ENCODE peak calls at places on chromosome 12, in four cellular contexts. W is mesendoderm, I is fibroblast of mammary gland, P is bronchial epithelial cell. R is an unnamed sample.

GRCh38 chr12:101552277-101552676 is 42.5 kb upstream of the MYBPC1 start:
- DNase-seq in W (peak), I (peak), P (peak), R (peak)

GRCh38 chr12:93502802-93503623 is 35.7 kb downstream of the MRPL42 start:
- DNase-seq in P (peak), W (peak), I (peak), R (peak)

GRCh38 chr12:16467304-16467703 is 119.9 kb downstream of the MGST1 start:
- DNase-seq in I (no peak), W (no peak), P (no peak), R (no peak)

GRCh38 chr12:47141459-47141858 is 61.7 kb upstream of the AMIGO2 start:
- DNase-seq in I (no peak), P (peak), W (peak), R (no peak)

GRCh38 chr12:2673966-2674810 is 120.6 kb upstream of the FKBP4 start:
- DNase-seq in I (no peak), W (peak), P (no peak), R (no peak)

GRCh38 chr12:40351976-40352375 is 127.2 kb downstream of the LRRK2 start:
- DNase-seq in P (peak), I (no peak), W (no peak), R (no peak)

GRCh38 chr12:131950182-131950913 is 606 bp downstream of the EP400 start:
- DNase-seq in P (no peak), I (no peak), W (peak), R (no peak)

GRCh38 chr12:121794532-121795028 is 1.1 kb upstream of the RHOF start:
- DNase-seq in W (no peak), I (no peak), P (no peak), R (no peak)

GRCh38 chr12:65622056-65622455 is 202.2 kb upstream of the HMGA2 start:
- DNase-seq in W (no peak), I (no peak), P (no peak), R (no peak)

GRCh38 chr12:128914908-128915563 is 61.8 kb downstream of the GLT1D1 start:
- DNase-seq in P (no peak), W (no peak), I (no peak), R (no peak)

GRCh38 chr12:45329238-45329637 is 113.3 kb downstream of the ANO6 start:
- DNase-seq in W (no peak), I (peak), P (no peak), R (peak)

GRCh38 chr12:71947645-71948105 is 9.0 kb downstream of the TPH2 start:
- DNase-seq in P (peak), I (peak), W (peak), R (peak)

GRCh38 chr12:104478396-104479140 is 21.8 kb downstream of the CHST11 start:
- DNase-seq in P (no peak), I (no peak), W (no peak), R (peak)

GRCh38 chr12:29519585-29520182 is 22.2 kb upstream of the OVCH1 start:
- DNase-seq in W (peak), P (peak), I (peak), R (peak)

GRCh38 chr12:18747960-18748359 is 10.0 kb downstream of the CAPZA3 start:
- DNase-seq in W (peak), P (peak), I (peak), R (peak)

GRCh38 chr12:48349471-48349870 is 1.2 kb downstream of the ZNF641 start:
- DNase-seq in P (no peak), I (peak), W (no peak), R (peak)

GRCh38 chr12:105444050-105444808 is 113.7 kb downstream of the C12orf75 start:
- DNase-seq in P (peak), I (no peak), W (no peak), R (peak)

GRCh38 chr12:32139064-32139421 is 32.4 kb downstream of the BICD1 start:
- DNase-seq in I (peak), P (no peak), W (peak), R (peak)

GRCh38 chr12:105523164-105524057 is 192.9 kb downstream of the C12orf75 start:
- DNase-seq in W (no peak), I (peak), P (peak), R (peak)

GRCh38 chr12:47778842-47779241 is 5.8 kb downstream of the SLC48A1 start:
- DNase-seq in I (no peak), P (no peak), W (no peak), R (no peak)

GRCh38 chr12:102964872-102965271 is 7.4 kb downstream of the ASCL1 start:
- DNase-seq in P (no peak), I (no peak), W (peak), R (no peak)

GRCh38 chr12:5206401-5207175 is 162.9 kb downstream of the KCNA5 start:
- DNase-seq in W (no peak), P (no peak), I (no peak), R (no peak)

GRCh38 chr12:42588981-42589464 is 523 bp downstream of the PRICKLE1 start:
- DNase-seq in W (peak), I (no peak), P (no peak), R (peak)

GRCh38 chr12:83823386-83824045 is 1089.1 kb downstream of the SLC6A15 start:
- DNase-seq in I (peak), P (peak), W (peak), R (peak)

GRCh38 chr12:53788892-53789291 is 37.1 kb upstream of the CISTR start:
- DNase-seq in P (no peak), W (no peak), I (no peak), R (no peak)

GRCh38 chr12:46455648-46456352 is 83.2 kb upstream of the SLC38A2 start:
- DNase-seq in P (peak), W (no peak), I (no peak), R (no peak)

GRCh38 chr12:72271741-72272661 is at the start of gene TRHDE:
- DNase-seq in P (no peak), W (peak), I (peak), R (peak)

GRCh38 chr12:24902521-24903304 is 46.2 kb downstream of the BCAT1 start:
- DNase-seq in I (peak), P (no peak), W (peak), R (peak)

GRCh38 chr12:70418101-70418500 is 52.0 kb downstream of the KCNMB4 start:
- DNase-seq in W (peak), P (no peak), I (peak), R (no peak)

GRCh38 chr12:865614-866013 is 83.9 kb downstream of the RAD52 start:
- DNase-seq in P (no peak), I (no peak), W (no peak), R (no peak)

DNA sequence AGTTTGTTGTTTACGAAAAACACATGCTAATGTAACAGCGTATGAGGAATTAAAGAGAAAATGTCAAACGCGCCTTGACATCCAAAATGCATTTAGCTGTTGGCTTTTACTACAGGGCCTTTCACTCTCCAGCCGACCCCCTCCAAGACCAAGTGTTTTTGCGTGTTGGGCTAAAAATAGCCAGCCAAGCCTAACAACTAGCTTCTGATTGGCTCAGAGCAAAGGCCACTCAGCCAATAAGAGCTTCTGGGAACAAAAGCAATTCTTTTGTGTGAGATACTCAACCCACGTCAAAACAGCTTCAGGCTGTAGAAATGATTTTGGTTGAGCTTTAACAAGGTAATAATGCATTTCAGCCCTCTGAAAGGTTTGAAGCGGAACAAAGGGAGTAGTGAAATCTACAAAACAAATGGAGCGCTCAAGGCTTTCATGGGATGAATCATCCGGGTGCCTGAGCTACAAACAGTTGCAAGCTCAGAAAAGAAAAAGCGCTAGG is 198.7 kb upstream of the DCN start:
- DNase-seq in W (peak), P (peak), I (peak), R (peak)
- H3K4me3 ChIP-seq in W (peak), P (peak), I (peak), R (peak)

GRCh38 chr12:56571131-56571530 is 49.5 kb downstream of the RBMS2 start:
- DNase-seq in W (peak), I (no peak), P (no peak), R (no peak)

DNA sequence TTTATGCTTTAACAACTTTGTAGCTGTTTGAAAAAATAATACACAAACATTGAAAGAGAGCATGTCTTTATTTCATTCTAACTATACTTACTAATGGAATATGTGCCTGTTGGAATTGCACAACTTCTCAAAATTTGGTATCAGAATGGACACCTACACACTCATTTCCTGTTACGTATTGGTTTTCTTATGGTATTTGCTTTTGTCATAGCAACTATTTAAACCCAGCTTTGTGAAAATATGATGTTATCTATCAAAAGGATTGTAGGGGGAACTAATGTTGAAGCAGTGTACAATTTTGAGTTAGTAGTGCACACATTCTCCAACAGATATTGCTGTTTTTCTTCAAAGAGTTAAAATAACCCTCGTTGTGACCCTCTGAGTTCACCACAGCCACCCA is 52.6 kb downstream of the RBMS2 start:
- DNase-seq in P (peak), I (peak), W (no peak), R (peak)
- H3K4me3 ChIP-seq in P (no peak), I (no peak), W (no peak), R (no peak)

DNA sequence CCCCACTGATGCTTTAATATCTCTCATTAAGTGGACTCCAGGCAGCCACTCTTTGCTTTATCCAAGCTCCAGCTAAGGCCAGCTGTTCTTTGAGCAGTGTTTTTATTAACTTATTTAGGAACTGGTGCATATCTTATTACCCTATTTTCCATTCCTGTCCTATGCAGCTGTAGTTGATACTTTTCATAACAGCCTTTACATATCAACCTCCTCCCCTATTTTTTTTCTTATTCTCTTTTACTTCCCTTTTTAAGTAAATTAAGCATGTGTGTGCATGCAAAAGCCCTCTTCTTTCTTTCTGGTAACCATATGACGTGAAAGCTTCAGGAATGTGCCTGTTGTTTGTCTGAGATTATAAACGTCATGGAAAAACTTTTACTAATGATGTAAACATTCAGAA is 121.2 kb downstream of the PTPRQ start:
- DNase-seq in P (peak), W (no peak), I (no peak), R (peak)
- H3K4me3 ChIP-seq in P (no peak), W (no peak), I (no peak), R (no peak)

DNA sequence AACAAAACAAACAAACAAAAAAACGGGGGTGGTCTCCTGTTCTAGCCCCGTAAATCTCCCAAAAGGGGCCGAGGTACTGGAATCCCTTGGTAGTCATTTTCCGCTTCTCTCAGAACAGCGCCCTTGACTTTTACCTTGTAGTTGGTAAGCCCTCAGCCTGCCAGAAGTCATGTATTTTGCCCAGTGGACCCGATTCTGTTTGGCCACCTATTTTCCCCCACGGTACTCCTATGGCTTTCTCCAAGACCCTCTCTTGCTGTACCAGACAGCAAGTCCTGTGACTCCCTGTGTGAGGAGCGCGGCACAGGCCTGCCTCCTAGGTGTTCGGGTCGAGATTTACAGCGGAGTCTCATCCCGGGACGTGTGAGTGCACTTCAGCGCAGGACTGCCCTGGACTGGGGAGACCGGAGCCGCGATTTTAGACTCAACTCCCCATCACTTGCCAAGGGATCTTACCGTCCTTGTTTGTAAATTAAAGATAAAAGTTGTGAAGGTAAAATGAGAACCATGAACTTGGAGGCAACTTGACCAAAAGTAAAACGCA is 1.1 kb upstream of the MBD6 start:
- DNase-seq in I (no peak), W (peak), P (peak), R (peak)
- H3K4me3 ChIP-seq in I (no peak), W (no peak), P (no peak), R (no peak)

DNA sequence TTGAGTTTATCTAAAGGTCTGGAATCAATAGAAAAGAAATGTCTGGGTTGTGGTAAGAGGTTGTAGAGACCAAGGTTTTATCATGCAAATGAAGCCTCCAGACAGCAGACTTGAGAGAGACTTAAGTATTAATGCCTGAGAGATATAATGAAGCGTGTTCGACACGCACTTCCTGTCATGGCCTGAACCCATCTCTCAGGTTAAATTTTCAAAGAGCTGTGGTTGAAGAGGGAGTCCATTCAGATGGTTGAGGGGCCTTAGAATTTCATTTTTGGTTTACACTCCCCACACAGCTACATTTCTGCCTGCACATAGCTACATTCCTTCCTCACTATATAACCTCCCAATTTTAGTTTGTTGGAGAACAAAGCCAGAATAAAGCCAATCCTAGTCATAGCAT is 10.1 kb upstream of the CLEC12A start:
- DNase-seq in W (no peak), I (no peak), P (no peak), R (no peak)
- H3K4me3 ChIP-seq in W (no peak), I (no peak), P (no peak), R (no peak)

DNA sequence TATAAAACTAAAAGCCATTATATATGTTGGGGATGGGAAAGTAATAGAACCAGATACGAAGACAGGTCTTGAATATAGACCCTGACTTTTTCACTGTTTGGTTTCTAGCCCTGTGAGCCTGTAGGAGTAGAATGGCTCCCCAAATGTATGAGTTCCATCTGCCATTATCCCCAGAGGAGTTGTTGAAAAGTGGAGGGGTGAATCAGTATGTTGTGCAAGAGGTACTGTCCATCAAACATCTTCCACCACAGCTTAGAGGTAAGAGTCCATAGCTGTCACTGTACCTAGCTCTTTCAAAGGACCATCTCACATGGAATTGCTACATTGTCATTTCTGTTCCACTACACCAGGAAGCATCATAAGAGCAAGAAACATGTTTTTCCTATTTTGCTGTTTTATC is 1.1 kb downstream of the NCAPD2 start:
- DNase-seq in P (peak), W (no peak), I (peak), R (no peak)
- H3K4me3 ChIP-seq in P (no peak), W (no peak), I (peak), R (no peak)

DNA sequence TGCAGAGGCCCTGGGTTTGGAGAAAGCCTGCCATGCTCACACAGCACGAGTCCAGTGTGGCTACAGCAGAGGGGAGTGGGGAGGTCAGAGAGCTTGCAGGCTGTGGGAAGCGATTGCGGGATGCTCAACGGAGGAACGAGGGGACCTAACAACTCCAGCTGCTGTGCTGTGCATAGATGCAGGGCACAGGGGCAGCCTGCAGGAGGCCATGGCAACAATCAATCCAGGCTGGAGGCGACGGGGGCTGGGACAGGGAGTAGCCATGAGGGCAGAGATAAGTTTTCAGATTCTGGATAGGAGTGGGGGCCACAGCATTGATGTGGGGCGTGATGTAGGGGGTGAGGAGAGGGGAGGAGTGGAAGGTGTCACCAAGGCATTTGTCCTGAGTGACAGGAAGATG is 20.6 kb downstream of the FAIM2 start:
- DNase-seq in I (no peak), P (no peak), W (peak), R (no peak)
- H3K4me3 ChIP-seq in I (no peak), P (no peak), W (no peak), R (no peak)